ENCODE peak calls at places on chromosomes 3 and 15, in five cellular contexts. Q, L, J, H and T are unnamed samples.

GRCh38 chr15:82917252-82917651 is 35.3 kb downstream of the HOMER2 start:
- DNase-seq in Q (no peak), J (no peak), L (no peak), H (no peak), T (no peak)

GRCh38 chr15:64749167-64749566 is 26.2 kb downstream of the RBPMS2 start:
- DNase-seq in H (peak), J (no peak), Q (no peak), L (no peak), T (no peak)

GRCh38 chr15:91891788-91892187 is 38.3 kb downstream of the SLCO3A1 start:
- DNase-seq in L (no peak), H (no peak), J (no peak), Q (no peak), T (no peak)

GRCh38 chr15:84611631-84612030 is 10.8 kb downstream of the ZSCAN2 start:
- DNase-seq in L (no peak), H (no peak), J (no peak), Q (no peak), T (no peak)

GRCh38 chr3:7432610-7433009 is 571.7 kb downstream of the GRM7 start:
- DNase-seq in Q (no peak), L (no peak), J (no peak), H (no peak), T (no peak)

GRCh38 chr3:189836795-189837194 is 205.6 kb downstream of the TP63 start:
- DNase-seq in J (no peak), H (no peak), L (no peak), Q (no peak), T (no peak)

GRCh38 chr3:14274537-14274936 is 95.9 kb downstream of the LSM3 start:
- DNase-seq in L (no peak), Q (no peak), J (no peak), H (no peak), T (no peak)

GRCh38 chr15:51796777-51797474 is 32.5 kb upstream of the TMOD3 start:
- DNase-seq in L (no peak), Q (no peak), H (no peak), J (no peak), T (no peak)

GRCh38 chr15:57861805-57862586 is 155.5 kb downstream of the POLR2M start:
- DNase-seq in L (no peak), J (no peak), H (peak), Q (no peak), T (no peak)

GRCh38 chr3:13579089-13579488 is 30.2 kb downstream of the FBLN2 start:
- DNase-seq in J (no peak), Q (no peak), L (no peak), H (peak), T (no peak)

GRCh38 chr3:152434142-152434541 is 165.4 kb downstream of the MBNL1 start:
- DNase-seq in H (no peak), Q (no peak), L (no peak), J (no peak), T (no peak)

GRCh38 chr3:180250172-180250571 is 213.4 kb upstream of the PEX5L start:
- DNase-seq in L (no peak), J (no peak), H (peak), Q (no peak), T (peak)

GRCh38 chr3:125435231-125435630 is 60.1 kb upstream of the ZNF148 start:
- DNase-seq in Q (no peak), L (no peak), H (no peak), J (no peak), T (no peak)

GRCh38 chr15:57667171-57667924 is 39.2 kb upstream of the POLR2M start:
- DNase-seq in L (no peak), Q (no peak), H (no peak), J (no peak), T (no peak)

GRCh38 chr3:158845748-158846350 is 44.0 kb downstream of the MFSD1 start:
- DNase-seq in Q (no peak), H (no peak), J (no peak), L (no peak), T (peak)

GRCh38 chr3:39435006-39435748 is 28.7 kb downstream of the RPSA start:
- DNase-seq in H (no peak), Q (no peak), J (no peak), L (no peak), T (no peak)

GRCh38 chr3:50246517-50246954 is 10.5 kb downstream of the GNAI2 start:
- DNase-seq in J (no peak), Q (peak), L (no peak), H (peak), T (no peak)